ENCODE peak calls at places on chromosomes 12 and 14, in nine cellular contexts. Y is kidney; B is IMR-90; A is GM06990; K is BJ; G is AG10803; S is adipocyte; Q is fibroblast of pulmonary artery; R is naive thymus-derived CD4-positive, alpha-beta T cell. C is an unnamed sample.
A peak's percentile ranks its signal among the peaks of the same experiment; 100 is the strongest.

GRCh38 chr12:114360485-114360884 is 45.5 kb downstream of the TBX5 start:
- DNase-seq in Q (no peak), A (no peak), R (no peak), K (no peak), G (no peak), Y (no peak), S (no peak), B (no peak), C (no peak)

GRCh38 chr12:92581579-92581978 is 121.2 kb upstream of the PLEKHG7 start:
- DNase-seq in G (no peak), Y (no peak), A (no peak), B (no peak), S (no peak), R (no peak), K (no peak), Q (no peak), C (no peak)

GRCh38 chr12:72323881-72324280 is 51.7 kb downstream of the TRHDE start:
- DNase-seq in R (no peak), G (peak; percentile 47), Y (no peak), A (no peak), B (peak; percentile 64), Q (no peak), S (peak; percentile 19), K (peak; percentile 33), C (no peak)

GRCh38 chr12:92803921-92804320 is 101.1 kb downstream of the PLEKHG7 start:
- DNase-seq in Q (no peak), R (no peak), A (no peak), S (no peak), G (no peak), B (no peak), K (no peak), Y (no peak), C (no peak)

GRCh38 chr12:2409656-2410265 is 357.0 kb downstream of the CACNA1C start:
- DNase-seq in Q (no peak), B (no peak), A (no peak), S (no peak), Y (no peak), G (no peak), K (no peak), R (no peak), C (no peak)

GRCh38 chr14:104851896-104852663 is 13.0 kb upstream of the CEP170B start:
- DNase-seq in Y (peak; percentile 51), Q (no peak), R (no peak), B (no peak), K (no peak), S (no peak), G (no peak), A (no peak), C (no peak)

GRCh38 chr14:83255015-83255726 is 1721.5 kb upstream of the SEL1L start:
- DNase-seq in K (no peak), Y (no peak), S (no peak), Q (no peak), B (peak; percentile 9), G (no peak), A (no peak), R (no peak), C (no peak)

GRCh38 chr12:106301611-106302321 is 767 bp upstream of the TCP11L2 start:
- DNase-seq in K (no peak), G (peak; percentile 25), S (peak; percentile 63), R (peak; percentile 85), Q (peak; percentile 52), B (peak; percentile 64), A (peak; percentile 59), Y (peak; percentile 89), C (no peak)

GRCh38 chr14:103713304-103714062 is 1.8 kb downstream of the XRCC3 start:
- DNase-seq in K (no peak), B (no peak), Y (no peak), G (no peak), R (no peak), Q (no peak), S (no peak), A (no peak), C (no peak)

GRCh38 chr14:103715052-103716000 is at the start of the genes XRCC3 and ZFYVE21:
- DNase-seq in A (peak; percentile 100), Q (peak; percentile 99), R (peak; percentile 100), K (peak; percentile 97), Y (peak; percentile 100), G (peak; percentile 98), B (peak; percentile 99), S (peak; percentile 100), C (peak; percentile 94)

GRCh38 chr14:103716091-103716801 is 636 bp downstream of the ZFYVE21 start:
- DNase-seq in A (no peak), K (no peak), Y (peak; percentile 87), G (peak; percentile 29), R (no peak), Q (no peak), B (no peak), S (peak; percentile 66), C (no peak)

GRCh38 chr14:103712633-103713247 is 2.5 kb downstream of the XRCC3 start:
- DNase-seq in A (no peak), Y (no peak), Q (no peak), K (no peak), S (no peak), B (no peak), G (no peak), R (no peak), C (no peak)

DNA sequence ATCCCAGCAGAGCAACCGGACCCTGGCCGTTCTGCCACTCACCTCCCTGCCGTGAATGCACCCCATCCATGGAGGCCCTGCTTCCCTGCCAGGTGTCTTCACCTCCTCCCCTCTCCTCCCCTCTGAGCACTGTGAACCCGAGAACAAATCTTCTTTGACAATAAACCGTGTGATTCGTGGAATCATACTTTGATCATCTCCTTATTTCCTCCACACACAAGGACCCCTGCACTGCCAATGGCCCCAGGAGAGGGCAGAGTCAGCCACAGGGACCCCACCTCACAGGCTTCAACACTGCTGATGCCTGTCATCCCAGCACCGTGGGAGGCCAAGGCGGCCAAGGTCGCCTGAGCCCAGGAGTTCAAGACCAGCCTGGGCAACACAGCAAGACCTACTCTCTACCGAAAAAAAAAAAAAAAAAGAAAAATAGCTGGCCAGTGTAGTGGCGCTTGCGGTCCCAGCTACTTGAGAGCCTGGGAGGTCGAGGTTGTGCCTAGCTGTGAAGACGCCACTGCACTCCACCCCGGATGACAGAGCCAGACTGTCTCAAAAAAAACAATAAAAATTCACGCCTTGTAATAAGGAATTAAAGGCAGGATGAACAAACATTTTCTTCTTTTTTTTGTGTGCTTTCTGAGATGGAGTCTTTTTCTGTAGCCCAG is 1.1 kb downstream of the XRCC3 start:
- DNase-seq in K (no peak), S (no peak), Y (no peak), R (no peak), G (no peak), A (no peak), Q (no peak), B (no peak), C (no peak)
- H3K4me3 ChIP-seq in K (no peak overlapping the region), S (peak overlapping the region; percentile 74), Y (no peak overlapping the region), R (peak overlapping the region; percentile 56), G (no peak overlapping the region), A (peak overlapping the region; percentile 70), Q (peak overlapping the region; percentile 52), B (no peak overlapping the region), C (peak overlapping the region; percentile 58)

GRCh38 chr12:57737467-57738141 is 938 bp downstream of the AGAP2 start:
- DNase-seq in Q (no peak), B (peak; percentile 7), Y (no peak), A (no peak), S (peak; percentile 72), R (no peak), K (no peak), G (no peak), C (no peak)

GRCh38 chr12:57735198-57735855 is 3.2 kb downstream of the AGAP2 start:
- DNase-seq in K (no peak), B (no peak), Y (no peak), A (no peak), G (no peak), R (no peak), Q (no peak), S (no peak), C (no peak)

GRCh38 chr12:57735952-57736742 is 2.4 kb downstream of the AGAP2 start:
- DNase-seq in B (peak; percentile 37), A (no peak), S (peak; percentile 62), K (no peak), R (no peak), Y (no peak), G (no peak), Q (peak; percentile 29), C (no peak)

GRCh38 chr12:57738142-57738474 is 434 bp downstream of the AGAP2 start:
- DNase-seq in R (no peak), Y (no peak), K (no peak), S (no peak), B (no peak), Q (no peak), G (no peak), A (no peak), C (no peak)

DNA sequence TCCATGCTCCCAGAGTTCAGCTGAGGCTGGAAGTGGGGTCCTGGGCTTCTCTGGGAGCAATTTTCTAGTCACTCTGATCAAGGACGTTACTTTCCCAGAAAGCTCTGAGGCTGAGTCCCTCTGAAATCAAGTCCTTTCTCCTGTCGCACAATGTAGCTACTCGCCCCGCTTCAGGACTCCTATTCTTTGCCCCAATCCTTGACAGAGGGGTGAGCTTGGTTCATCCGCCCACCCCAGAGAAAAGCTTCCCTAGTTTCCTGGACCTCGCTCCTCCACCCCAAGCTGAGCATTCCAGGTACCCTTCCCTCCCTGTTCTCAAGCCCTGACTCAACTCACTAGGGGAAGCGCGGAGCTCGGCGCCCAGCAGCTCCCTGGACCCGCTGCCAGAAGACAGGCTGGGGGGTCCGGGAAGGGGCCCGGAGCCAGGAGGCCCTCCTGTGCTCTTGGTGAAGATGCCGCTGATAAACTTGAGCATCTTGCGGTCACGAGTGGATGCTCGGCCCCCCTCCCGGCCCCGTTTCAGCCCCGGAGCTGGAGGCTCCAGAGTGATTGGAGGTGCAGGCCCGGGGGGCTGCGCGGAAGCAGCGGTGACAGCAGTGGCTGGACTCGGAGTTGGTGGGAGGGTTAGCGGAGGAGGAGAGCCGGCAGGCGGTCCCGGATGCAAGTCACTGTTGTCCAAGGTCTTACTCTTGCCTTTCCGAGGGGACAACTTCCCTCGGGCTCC is 1.6 kb downstream of the AGAP2 start:
- DNase-seq in Y (no peak), R (no peak), A (no peak), B (no peak), S (no peak), G (no peak), K (no peak), Q (no peak), C (no peak)
- H3K4me3 ChIP-seq in Y (no peak overlapping the region), R (no peak overlapping the region), A (no peak overlapping the region), B (no peak overlapping the region), S (no peak overlapping the region), G (no peak overlapping the region), K (no peak overlapping the region), Q (no peak overlapping the region), C (no peak overlapping the region)

DNA sequence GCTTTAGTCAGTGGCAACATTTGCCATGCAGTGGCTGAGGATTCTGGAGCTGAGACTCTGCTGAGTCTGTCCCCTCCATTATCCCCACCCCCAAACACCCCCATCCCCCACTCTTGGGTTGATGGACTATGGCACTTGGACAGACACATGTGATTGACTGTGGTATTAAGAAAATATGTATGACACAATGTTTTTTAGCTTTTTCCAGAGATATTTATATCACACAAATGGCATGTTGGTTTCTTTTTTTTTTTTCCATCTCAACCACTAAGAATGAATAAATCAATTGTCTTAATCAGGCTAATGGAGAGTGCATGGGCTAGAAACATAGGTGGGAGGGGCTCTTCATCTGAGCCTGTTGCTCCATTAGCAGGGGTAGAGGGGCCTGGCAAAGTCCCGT is 30.7 kb upstream of the MAP1LC3B2 start:
- DNase-seq in B (no peak), R (no peak), K (no peak), A (no peak), G (peak; percentile 67), Y (no peak), Q (no peak), S (peak; percentile 33), C (no peak)
- H3K4me3 ChIP-seq in B (no peak overlapping the region), R (no peak overlapping the region), K (no peak overlapping the region), A (no peak overlapping the region), G (no peak overlapping the region), Y (no peak overlapping the region), Q (no peak overlapping the region), S (peak overlapping the region; percentile 12), C (no peak overlapping the region)

DNA sequence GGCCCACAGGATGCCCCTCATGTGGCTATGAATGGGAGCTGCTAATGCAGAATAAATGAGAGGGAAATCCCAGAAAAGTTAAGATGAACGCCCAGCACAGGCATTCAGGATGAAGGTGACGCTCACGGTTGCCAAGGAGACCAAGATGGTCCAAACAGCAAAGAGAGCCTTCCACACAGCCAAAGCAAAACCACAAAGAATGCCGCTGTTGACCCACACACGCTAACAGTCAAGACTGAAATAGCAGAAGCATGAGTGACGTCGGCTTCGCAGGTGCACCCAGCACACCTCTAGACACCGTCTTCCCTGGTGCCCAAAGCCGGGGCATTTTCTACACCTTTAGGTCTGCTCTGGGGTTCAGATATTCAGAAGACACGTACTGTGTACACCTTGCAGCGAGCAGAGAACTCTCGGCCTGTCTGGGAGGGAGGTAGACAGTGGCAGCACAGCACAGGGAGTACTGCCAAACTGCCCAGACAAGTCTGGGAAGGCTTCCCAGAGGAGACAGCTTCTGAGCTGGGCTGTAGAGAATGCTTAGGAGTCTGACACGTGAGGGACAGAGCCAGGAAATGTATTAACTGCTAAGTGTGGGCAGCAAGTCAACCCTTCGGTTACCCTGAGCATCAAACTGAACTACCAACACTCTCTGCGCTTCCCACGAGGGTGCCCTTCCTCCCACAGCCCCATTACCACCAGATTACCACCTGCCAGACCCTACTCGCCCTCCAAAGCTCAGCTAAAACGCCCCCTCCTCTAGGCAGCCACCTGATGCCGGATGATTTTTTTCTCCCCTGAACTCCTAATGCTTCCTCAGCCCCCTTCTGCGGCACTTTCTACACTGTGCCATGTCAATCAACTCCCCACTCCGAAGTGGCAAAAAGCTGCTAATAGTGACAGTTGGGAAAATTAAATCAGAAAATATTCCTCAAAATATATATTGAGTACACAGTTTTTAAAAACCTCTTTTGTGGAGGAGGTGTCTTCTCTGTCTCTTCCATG is 50.1 kb downstream of the CCDC88C start:
- DNase-seq in A (peak; percentile 76), R (peak; percentile 49), S (no peak), G (no peak), K (no peak), Y (no peak), Q (no peak), B (peak; percentile 66), C (no peak)
- H3K4me3 ChIP-seq in A (peak overlapping the region; percentile 22), R (peak overlapping the region; percentile 23), S (no peak overlapping the region), G (no peak overlapping the region), K (no peak overlapping the region), Y (no peak overlapping the region), Q (no peak overlapping the region), B (no peak overlapping the region), C (no peak overlapping the region)

C was measured in skeletal muscle cell.